ENCODE peak calls at places on chromosomes 1 and 21, in eight cellular contexts. One of them, this sample, is unnamed.

GRCh38 chr1:218363141-218363540 is 18.0 kb downstream of the TGFB2 start:
- DNase-seq in ureter: no peak
- DNase-seq in breast epithelium: no peak
- DNase-seq in dorsolateral prefrontal cortex: no peak
- DNase-seq in occipital lobe: no peak
- DNase-seq in HS-27A: no peak
- DNase-seq in activated T-cell treated with anti-CD3 and anti-CD28 coated beads, Interleukin-2, amount 50 U/mL, for 72 hours: no peak
- DNase-seq in SJSA1: no peak
- DNase-seq in this sample: no peak

GRCh38 chr21:42124081-42124480 is 53.0 kb downstream of the UMODL1 start:
- DNase-seq in ureter: no peak
- DNase-seq in breast epithelium: no peak
- DNase-seq in dorsolateral prefrontal cortex: no peak
- DNase-seq in occipital lobe: no peak
- DNase-seq in HS-27A: no peak
- DNase-seq in activated T-cell treated with anti-CD3 and anti-CD28 coated beads, Interleukin-2, amount 50 U/mL, for 72 hours: no peak
- DNase-seq in SJSA1: no peak
- DNase-seq in this sample: no peak

GRCh38 chr1:179541774-179542173 is 34.0 kb downstream of the NPHS2 start:
- DNase-seq in ureter: no peak
- DNase-seq in breast epithelium: no peak
- DNase-seq in dorsolateral prefrontal cortex: no peak
- DNase-seq in occipital lobe: no peak
- DNase-seq in HS-27A: no peak
- DNase-seq in activated T-cell treated with anti-CD3 and anti-CD28 coated beads, Interleukin-2, amount 50 U/mL, for 72 hours: no peak
- DNase-seq in SJSA1: no peak
- DNase-seq in this sample: no peak

GRCh38 chr1:21857142-21857839 is 45.2 kb downstream of the LDLRAD2 start:
- DNase-seq in ureter: no peak
- DNase-seq in breast epithelium: no peak
- DNase-seq in dorsolateral prefrontal cortex: no peak
- DNase-seq in occipital lobe: no peak
- DNase-seq in HS-27A: no peak
- DNase-seq in activated T-cell treated with anti-CD3 and anti-CD28 coated beads, Interleukin-2, amount 50 U/mL, for 72 hours: no peak
- DNase-seq in SJSA1: no peak
- DNase-seq in this sample: no peak

GRCh38 chr1:201731592-201731991 is 97.4 kb upstream of the IPO9 start:
- DNase-seq in ureter: no peak
- DNase-seq in breast epithelium: no peak
- DNase-seq in dorsolateral prefrontal cortex: no peak
- DNase-seq in occipital lobe: no peak
- DNase-seq in HS-27A: no peak
- DNase-seq in activated T-cell treated with anti-CD3 and anti-CD28 coated beads, Interleukin-2, amount 50 U/mL, for 72 hours: no peak
- DNase-seq in SJSA1: no peak
- DNase-seq in this sample: no peak

GRCh38 chr1:206961668-206962067 is 8.6 kb downstream of the FCAMR start:
- DNase-seq in ureter: no peak
- DNase-seq in breast epithelium: no peak
- DNase-seq in dorsolateral prefrontal cortex: no peak
- DNase-seq in occipital lobe: no peak
- DNase-seq in HS-27A: no peak
- DNase-seq in activated T-cell treated with anti-CD3 and anti-CD28 coated beads, Interleukin-2, amount 50 U/mL, for 72 hours: no peak
- DNase-seq in SJSA1: no peak
- DNase-seq in this sample: no peak

GRCh38 chr1:180112091-180112490 is 42.6 kb upstream of the QSOX1 start:
- DNase-seq in ureter: no peak
- DNase-seq in breast epithelium: no peak
- DNase-seq in dorsolateral prefrontal cortex: no peak
- DNase-seq in occipital lobe: no peak
- DNase-seq in HS-27A: no peak
- DNase-seq in activated T-cell treated with anti-CD3 and anti-CD28 coated beads, Interleukin-2, amount 50 U/mL, for 72 hours: no peak
- DNase-seq in SJSA1: no peak
- DNase-seq in this sample: no peak

GRCh38 chr1:155858805-155859233 is 548 bp upstream of the SYT11 start:
- DNase-seq in ureter: no peak
- DNase-seq in breast epithelium: peak
- DNase-seq in dorsolateral prefrontal cortex: no peak
- DNase-seq in occipital lobe: no peak
- DNase-seq in HS-27A: no peak
- DNase-seq in activated T-cell treated with anti-CD3 and anti-CD28 coated beads, Interleukin-2, amount 50 U/mL, for 72 hours: peak
- DNase-seq in SJSA1: no peak
- DNase-seq in this sample: no peak

GRCh38 chr1:3679799-3680453 is 27.6 kb downstream of the TP73 start:
- DNase-seq in ureter: no peak
- DNase-seq in breast epithelium: no peak
- DNase-seq in dorsolateral prefrontal cortex: no peak
- DNase-seq in occipital lobe: no peak
- DNase-seq in HS-27A: no peak
- DNase-seq in activated T-cell treated with anti-CD3 and anti-CD28 coated beads, Interleukin-2, amount 50 U/mL, for 72 hours: no peak
- DNase-seq in SJSA1: no peak
- DNase-seq in this sample: no peak

GRCh38 chr1:85616736-85617135 is 36.2 kb downstream of the CCN1 start:
- DNase-seq in ureter: no peak
- DNase-seq in breast epithelium: no peak
- DNase-seq in dorsolateral prefrontal cortex: no peak
- DNase-seq in occipital lobe: no peak
- DNase-seq in HS-27A: no peak
- DNase-seq in activated T-cell treated with anti-CD3 and anti-CD28 coated beads, Interleukin-2, amount 50 U/mL, for 72 hours: no peak
- DNase-seq in SJSA1: no peak
- DNase-seq in this sample: no peak

GRCh38 chr1:195202271-195202670 is 1406.0 kb downstream of the KCNT2 start:
- DNase-seq in ureter: no peak
- DNase-seq in breast epithelium: no peak
- DNase-seq in dorsolateral prefrontal cortex: no peak
- DNase-seq in occipital lobe: no peak
- DNase-seq in HS-27A: no peak
- DNase-seq in activated T-cell treated with anti-CD3 and anti-CD28 coated beads, Interleukin-2, amount 50 U/mL, for 72 hours: no peak
- DNase-seq in SJSA1: no peak
- DNase-seq in this sample: no peak

GRCh38 chr1:82423174-82423815 is 622.6 kb downstream of the ADGRL2 start:
- DNase-seq in ureter: no peak
- DNase-seq in breast epithelium: no peak
- DNase-seq in dorsolateral prefrontal cortex: no peak
- DNase-seq in occipital lobe: no peak
- DNase-seq in HS-27A: no peak
- DNase-seq in activated T-cell treated with anti-CD3 and anti-CD28 coated beads, Interleukin-2, amount 50 U/mL, for 72 hours: no peak
- DNase-seq in SJSA1: no peak
- DNase-seq in this sample: no peak

GRCh38 chr1:180173451-180173850 is 18.8 kb downstream of the QSOX1 start:
- DNase-seq in ureter: no peak
- DNase-seq in breast epithelium: no peak
- DNase-seq in dorsolateral prefrontal cortex: no peak
- DNase-seq in occipital lobe: no peak
- DNase-seq in HS-27A: no peak
- DNase-seq in activated T-cell treated with anti-CD3 and anti-CD28 coated beads, Interleukin-2, amount 50 U/mL, for 72 hours: no peak
- DNase-seq in SJSA1: no peak
- DNase-seq in this sample: no peak

GRCh38 chr1:204598319-204598969 is 82.2 kb downstream of the MDM4 start:
- DNase-seq in ureter: no peak
- DNase-seq in breast epithelium: no peak
- DNase-seq in dorsolateral prefrontal cortex: no peak
- DNase-seq in occipital lobe: no peak
- DNase-seq in HS-27A: no peak
- DNase-seq in activated T-cell treated with anti-CD3 and anti-CD28 coated beads, Interleukin-2, amount 50 U/mL, for 72 hours: no peak
- DNase-seq in SJSA1: no peak
- DNase-seq in this sample: no peak